ENCODE peak calls at places on chromosomes 7 and 10, in eight cellular contexts. H is CD8-positive, alpha-beta memory T cell; Q is cardiac muscle cell; S is endothelial cell of umbilical vein; G is ovary; M is brain microvascular endothelial cell; C is GM23248; B is H9. A is an unnamed sample.

GRCh38 chr10:42973870-42974692 is 102.8 kb upstream of the RET start:
- DNase-seq in H (no peak), Q (no peak), S (no peak), G (no peak), M (no peak), C (no peak), B (no peak), A (no peak)

GRCh38 chr10:84088626-84089025 is 50.7 kb upstream of the GHITM start:
- DNase-seq in H (no peak), Q (no peak), S (no peak), G (no peak), M (no peak), C (no peak), B (no peak), A (no peak)

GRCh38 chr10:24574578-24575155 is 149.0 kb downstream of the ARHGAP21 start:
- DNase-seq in H (no peak), Q (no peak), S (no peak), G (no peak), M (no peak), C (no peak), B (no peak), A (no peak)

GRCh38 chr7:113159746-113160339 is 41.5 kb upstream of the SMIM30 start:
- DNase-seq in H (no peak), Q (peak), S (peak), G (no peak), M (peak), C (peak), B (peak), A (peak)

GRCh38 chr10:119104653-119105024 is 726 bp downstream of the DENND10 start:
- DNase-seq in H (no peak), Q (peak), S (peak), G (peak), M (no peak), C (no peak), B (peak), A (peak)

GRCh38 chr10:104417629-104418292 is 64.1 kb downstream of the CFAP58 start:
- DNase-seq in H (no peak), Q (no peak), S (no peak), G (no peak), M (peak), C (no peak), B (no peak), A (no peak)

GRCh38 chr7:140899883-140900282 is 24.8 kb downstream of the BRAF start:
- DNase-seq in H (no peak), Q (peak), S (no peak), G (no peak), M (no peak), C (no peak), B (no peak), A (no peak)

GRCh38 chr7:43834463-43835251 is 34.7 kb downstream of the MRPS24 start:
- DNase-seq in H (peak), Q (no peak), S (peak), G (no peak), M (peak), C (peak), B (no peak), A (peak)

GRCh38 chr7:112594397-112594796 is 113.6 kb downstream of the LSMEM1 start:
- DNase-seq in H (no peak), Q (no peak), S (no peak), G (no peak), M (no peak), C (peak), B (no peak), A (no peak)

GRCh38 chr7:50449501-50449880 is 659 bp downstream of the FIGNL1 start:
- DNase-seq in H (no peak), Q (no peak), S (no peak), G (no peak), M (no peak), C (no peak), B (no peak), A (no peak)

GRCh38 chr7:125465527-125465926 is 535.9 kb upstream of the POT1 start:
- DNase-seq in H (no peak), Q (no peak), S (no peak), G (no peak), M (no peak), C (no peak), B (no peak), A (no peak)

GRCh38 chr10:20406607-20407188 is 490.4 kb downstream of the NEBL start:
- DNase-seq in H (no peak), Q (no peak), S (no peak), G (no peak), M (no peak), C (no peak), B (no peak), A (no peak)

GRCh38 chr7:85104432-85105205 is 82.2 kb downstream of the SEMA3D start:
- DNase-seq in H (no peak), Q (no peak), S (peak), G (no peak), M (no peak), C (peak), B (no peak), A (peak)

GRCh38 chr10:31836569-31837406 is 91.8 kb downstream of the ARHGAP12 start:
- DNase-seq in H (no peak), Q (peak), S (peak), G (no peak), M (peak), C (peak), B (peak), A (peak)

GRCh38 chr7:96679886-96680285 is 29.8 kb downstream of the SEM1 start:
- DNase-seq in H (no peak), Q (no peak), S (no peak), G (no peak), M (no peak), C (no peak), B (no peak), A (no peak)

GRCh38 chr10:103141950-103142349 is 51.1 kb downstream of the NT5C2 start:
- DNase-seq in H (no peak), Q (no peak), S (no peak), G (no peak), M (no peak), C (no peak), B (no peak), A (no peak)

GRCh38 chr10:61798711-61799110 is 102.8 kb upstream of the ARID5B start:
- DNase-seq in H (no peak), Q (no peak), S (no peak), G (no peak), M (no peak), C (no peak), B (no peak), A (no peak)

GRCh38 chr7:155194531-155195140 is 103.0 kb upstream of the INSIG1 start:
- DNase-seq in H (no peak), Q (no peak), S (no peak), G (no peak), M (no peak), C (no peak), B (no peak), A (no peak)

GRCh38 chr10:72050873-72051272 is 37.5 kb downstream of the SPOCK2 start:
- DNase-seq in H (no peak), Q (no peak), S (no peak), G (no peak), M (no peak), C (no peak), B (no peak), A (no peak)
- H3K27ac ChIP-seq in H (no peak), Q (no peak), S (no peak), G (peak), M (no peak), C (no peak), B (no peak), A (no peak)

DNA sequence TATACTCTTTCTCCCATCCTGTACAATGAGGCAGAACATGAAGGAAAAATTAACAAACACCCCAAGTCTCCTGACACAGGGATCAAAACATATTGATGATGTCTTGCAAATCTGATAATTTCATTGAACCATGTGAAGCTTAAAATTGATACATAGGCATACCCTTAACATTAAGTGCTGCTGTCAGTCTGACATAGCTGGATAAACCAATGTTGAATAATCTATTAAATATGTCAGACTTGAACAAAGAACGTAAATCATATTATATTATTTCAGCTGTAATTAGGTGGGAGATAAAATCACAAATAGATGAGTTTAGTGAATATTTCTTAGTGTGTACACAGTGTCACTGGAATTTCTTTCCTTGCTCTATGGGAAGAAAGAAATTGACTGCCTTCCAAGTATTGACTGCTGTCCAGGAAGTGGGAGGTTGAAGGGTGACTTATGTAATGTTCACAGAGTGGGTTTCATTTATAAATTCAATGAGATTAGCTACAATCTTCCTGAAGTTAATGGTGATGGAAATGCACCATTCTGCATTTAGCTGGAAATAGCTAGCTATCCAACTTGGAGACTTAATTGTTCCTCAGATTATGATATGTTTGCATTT is 170.8 kb downstream of the AUTS2 start:
- DNase-seq in H (no peak), Q (no peak), S (no peak), G (no peak), M (no peak), C (no peak), B (no peak), A (no peak)
- H3K27ac ChIP-seq in H (no peak), Q (no peak), S (no peak), G (no peak), M (no peak), C (no peak), B (no peak), A (no peak)

GRCh38 chr10:120966657-120967045 is 115.5 kb downstream of the WDR11 start:
- DNase-seq in H (no peak), Q (no peak), S (no peak), G (no peak), M (no peak), C (no peak), B (no peak), A (no peak)
- H3K27ac ChIP-seq in H (no peak), Q (no peak), S (no peak), G (no peak), M (no peak), C (no peak), B (no peak), A (no peak)

GRCh38 chr10:96292971-96293909 is 11.0 kb upstream of the DNTT start:
- DNase-seq in H (peak), Q (peak), S (peak), G (no peak), M (peak), C (peak), B (no peak), A (peak)
- H3K27ac ChIP-seq in H (no peak), Q (no peak), S (no peak), G (no peak), M (no peak), C (no peak), B (no peak), A (no peak)

DNA sequence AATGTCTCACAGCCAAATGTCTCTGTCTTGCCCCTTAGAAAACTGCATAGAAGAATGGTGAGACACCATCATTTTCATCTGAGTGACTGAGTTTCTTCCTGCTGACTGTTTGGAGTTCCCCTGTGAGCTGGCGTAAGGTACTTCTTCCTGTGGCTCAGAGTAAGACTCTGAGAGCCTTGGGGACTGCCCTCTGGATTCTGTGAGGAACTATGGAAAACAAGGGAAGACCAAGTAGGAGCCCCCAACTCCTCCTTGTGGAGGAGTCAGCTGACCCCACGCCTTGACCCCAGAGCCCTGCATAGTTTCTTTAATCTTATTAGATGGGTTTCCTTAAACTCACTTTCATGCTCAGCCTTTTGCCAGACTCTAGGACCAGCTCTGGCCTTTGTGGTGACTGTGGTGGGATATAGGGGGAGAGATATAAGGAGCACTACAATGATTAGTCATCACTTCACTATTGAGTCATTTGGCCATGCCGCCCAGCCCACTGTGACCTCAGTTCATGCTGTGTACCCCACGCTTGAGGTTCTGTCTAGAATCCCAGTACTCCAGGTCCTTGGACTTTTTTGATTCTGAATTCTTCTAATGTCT is 51.8 kb upstream of the FAM133B start:
- DNase-seq in H (no peak), Q (no peak), S (peak), G (no peak), M (peak), C (peak), B (no peak), A (peak)
- H3K27ac ChIP-seq in H (no peak), Q (no peak), S (peak), G (no peak), M (peak), C (peak), B (no peak), A (peak)

DNA sequence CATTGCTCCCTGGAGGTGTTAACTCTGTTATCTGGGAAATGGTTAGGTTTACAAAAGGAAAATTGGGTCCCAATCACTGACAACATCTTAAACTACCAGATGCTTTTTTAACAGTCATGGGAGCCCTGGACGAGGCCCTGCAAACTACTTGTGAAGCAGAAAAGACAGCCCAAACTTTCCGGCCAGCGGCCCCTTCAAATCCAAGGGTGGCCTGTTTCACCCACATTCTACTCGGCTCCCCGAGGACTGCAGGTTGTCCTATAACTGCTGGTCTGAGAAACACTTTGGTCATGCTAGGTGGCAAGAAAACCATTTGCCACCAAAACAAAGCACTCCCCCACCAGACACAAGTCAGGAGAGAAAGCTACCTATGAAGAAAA is 2.6 kb downstream of the TUBGCP2 start:
- DNase-seq in H (no peak), Q (no peak), S (no peak), G (no peak), M (no peak), C (no peak), B (no peak), A (no peak)
- H3K27ac ChIP-seq in H (peak), Q (no peak), S (no peak), G (no peak), M (no peak), C (no peak), B (no peak), A (no peak)

DNA sequence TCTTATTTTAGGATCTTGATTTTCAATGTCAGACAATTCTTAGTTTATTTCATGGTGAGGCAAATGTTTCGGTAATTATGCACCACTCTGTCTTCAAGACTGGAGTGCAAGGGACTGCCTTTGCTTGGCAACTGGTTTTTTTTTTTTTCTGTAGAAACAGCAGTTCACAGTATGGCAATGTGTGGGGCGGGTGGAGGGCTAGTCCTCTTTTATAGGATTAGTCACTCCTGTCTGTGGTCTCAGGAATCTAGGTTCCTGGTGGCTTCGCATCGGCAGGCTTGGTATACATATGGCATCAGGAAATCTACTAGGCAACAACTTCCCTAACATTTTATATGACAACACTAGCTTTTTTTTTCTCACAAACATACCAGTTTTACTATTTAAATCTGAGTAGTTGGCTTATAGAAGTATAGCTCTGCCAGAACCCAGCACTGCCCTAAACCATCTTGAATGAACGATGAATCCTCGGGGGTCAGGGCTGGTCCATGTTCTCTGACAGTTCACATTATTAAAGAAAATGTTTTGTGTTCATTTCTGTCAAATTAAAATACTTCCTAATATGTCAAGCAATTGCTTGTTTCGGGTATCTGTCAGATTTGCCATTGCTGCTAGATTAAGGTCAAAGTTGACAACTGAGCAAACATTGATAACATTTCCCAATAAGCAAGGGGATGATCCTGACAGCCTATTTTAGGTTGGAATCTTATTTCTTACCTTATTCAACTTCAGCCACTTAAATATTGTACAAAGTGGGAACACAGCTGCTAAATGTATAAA is 289.7 kb upstream of the VSTM2A start:
- DNase-seq in H (no peak), Q (no peak), S (no peak), G (no peak), M (no peak), C (no peak), B (no peak), A (peak)
- H3K27ac ChIP-seq in H (no peak), Q (no peak), S (no peak), G (no peak), M (no peak), C (no peak), B (no peak), A (no peak)

A was measured in mammary epithelial cell.